ENCODE peak calls at places on chromosome 19, in seven cellular contexts. One of them, this sample, is unnamed.

GRCh38 chr19:944171-944567 is 18.3 kb downstream of the ARID3A start:
- DNase-seq in HCT116: no peak
- DNase-seq in PC-3: no peak
- DNase-seq in GM23338: no peak
- DNase-seq in GM23248: no peak
- DNase-seq in hepatocyte: peak; percentile 85
- DNase-seq in SK-N-SH: peak; percentile 90
- DNase-seq in this sample: no peak

GRCh38 chr19:39729594-39729993 is 8.2 kb downstream of the CLC start:
- DNase-seq in HCT116: no peak
- DNase-seq in PC-3: no peak
- DNase-seq in GM23338: no peak
- DNase-seq in GM23248: no peak
- DNase-seq in hepatocyte: no peak
- DNase-seq in SK-N-SH: no peak
- DNase-seq in this sample: no peak

GRCh38 chr19:33666196-33666595 is 44.4 kb downstream of the CHST8 start:
- DNase-seq in HCT116: no peak
- DNase-seq in PC-3: no peak
- DNase-seq in GM23338: no peak
- DNase-seq in GM23248: no peak
- DNase-seq in hepatocyte: no peak
- DNase-seq in SK-N-SH: no peak
- DNase-seq in this sample: no peak

GRCh38 chr19:44752123-44752815 is 3.8 kb downstream of the BCL3 start:
- DNase-seq in HCT116: no peak
- DNase-seq in PC-3: no peak
- DNase-seq in GM23338: no peak
- DNase-seq in GM23248: no peak
- DNase-seq in hepatocyte: no peak
- DNase-seq in SK-N-SH: no peak
- DNase-seq in this sample: no peak

GRCh38 chr19:16368385-16369305 is 44.0 kb downstream of the KLF2 start:
- DNase-seq in HCT116: no peak
- DNase-seq in PC-3: no peak
- DNase-seq in GM23338: no peak
- DNase-seq in GM23248: no peak
- DNase-seq in hepatocyte: peak; percentile 3
- DNase-seq in SK-N-SH: no peak
- DNase-seq in this sample: no peak

GRCh38 chr19:35373492-35373891 is 2.6 kb downstream of the GPR42 start:
- DNase-seq in HCT116: no peak
- DNase-seq in PC-3: no peak
- DNase-seq in GM23338: no peak
- DNase-seq in GM23248: no peak
- DNase-seq in hepatocyte: no peak
- DNase-seq in SK-N-SH: no peak
- DNase-seq in this sample: no peak

GRCh38 chr19:31261651-31262331 is 87.4 kb downstream of the TSHZ3 start:
- DNase-seq in HCT116: no peak
- DNase-seq in PC-3: no peak
- DNase-seq in GM23338: no peak
- DNase-seq in GM23248: peak; percentile 17
- DNase-seq in hepatocyte: no peak
- DNase-seq in SK-N-SH: no peak
- DNase-seq in this sample: no peak

GRCh38 chr19:56838930-56839664 is 1.4 kb downstream of the PEG3 start:
- DNase-seq in HCT116: no peak
- DNase-seq in PC-3: peak; percentile 74
- DNase-seq in GM23338: no peak
- DNase-seq in GM23248: peak; percentile 84
- DNase-seq in hepatocyte: no peak
- DNase-seq in SK-N-SH: peak; percentile 69
- DNase-seq in this sample: no peak

GRCh38 chr19:50723069-50723468 is at the start of gene CLEC11A:
- DNase-seq in HCT116: no peak
- DNase-seq in PC-3: no peak
- DNase-seq in GM23338: peak; percentile 51
- DNase-seq in GM23248: peak; percentile 92
- DNase-seq in hepatocyte: peak; percentile 48
- DNase-seq in SK-N-SH: no peak
- DNase-seq in this sample: no peak

GRCh38 chr19:50362656-50363424 is 2.6 kb downstream of the NAPSA start:
- DNase-seq in HCT116: no peak
- DNase-seq in PC-3: no peak
- DNase-seq in GM23338: no peak
- DNase-seq in GM23248: no peak
- DNase-seq in hepatocyte: no peak
- DNase-seq in SK-N-SH: no peak
- DNase-seq in this sample: no peak

GRCh38 chr19:57302020-57302465 is 18.2 kb upstream of the ZNF543 start:
- DNase-seq in HCT116: no peak
- DNase-seq in PC-3: peak; percentile 94
- DNase-seq in GM23338: no peak
- DNase-seq in GM23248: peak; percentile 98
- DNase-seq in hepatocyte: peak; percentile 52
- DNase-seq in SK-N-SH: no peak
- DNase-seq in this sample: no peak

GRCh38 chr19:15292847-15293582 is 39.3 kb downstream of the BRD4 start:
- DNase-seq in HCT116: no peak
- DNase-seq in PC-3: no peak
- DNase-seq in GM23338: no peak
- DNase-seq in GM23248: no peak
- DNase-seq in hepatocyte: no peak
- DNase-seq in SK-N-SH: no peak
- DNase-seq in this sample: no peak

GRCh38 chr19:11581740-11582139 is 4.3 kb upstream of the ACP5 start:
- DNase-seq in HCT116: no peak
- DNase-seq in PC-3: no peak
- DNase-seq in GM23338: no peak
- DNase-seq in GM23248: peak; percentile 71
- DNase-seq in hepatocyte: no peak
- DNase-seq in SK-N-SH: no peak
- DNase-seq in this sample: no peak

GRCh38 chr19:7922841-7923205 is 2.7 kb downstream of the SNAPC2 start:
- DNase-seq in HCT116: no peak
- DNase-seq in PC-3: no peak
- DNase-seq in GM23338: no peak
- DNase-seq in GM23248: no peak
- DNase-seq in hepatocyte: no peak
- DNase-seq in SK-N-SH: no peak
- DNase-seq in this sample: no peak

GRCh38 chr19:7925171-7925837 is 631 bp downstream of the CTXN1 start:
- DNase-seq in HCT116: peak; percentile 56
- DNase-seq in PC-3: peak; percentile 84
- DNase-seq in GM23338: peak; percentile 89
- DNase-seq in GM23248: peak; percentile 89
- DNase-seq in hepatocyte: peak; percentile 94
- DNase-seq in SK-N-SH: peak; percentile 94
- DNase-seq in this sample: peak; percentile 96

GRCh38 chr19:7924651-7925170 is 1.2 kb downstream of the CTXN1 start:
- DNase-seq in HCT116: no peak
- DNase-seq in PC-3: no peak
- DNase-seq in GM23338: peak; percentile 58
- DNase-seq in GM23248: no peak
- DNase-seq in hepatocyte: no peak
- DNase-seq in SK-N-SH: no peak
- DNase-seq in this sample: peak; percentile 39

GRCh38 chr19:7923295-7924191 is 2.4 kb downstream of the CTXN1 start:
- DNase-seq in HCT116: no peak
- DNase-seq in PC-3: no peak
- DNase-seq in GM23338: no peak
- DNase-seq in GM23248: no peak
- DNase-seq in hepatocyte: no peak
- DNase-seq in SK-N-SH: no peak
- DNase-seq in this sample: no peak

GRCh38 chr19:7924241-7924640 is 1.7 kb downstream of the CTXN1 start:
- DNase-seq in HCT116: no peak
- DNase-seq in PC-3: no peak
- DNase-seq in GM23338: no peak
- DNase-seq in GM23248: no peak
- DNase-seq in hepatocyte: no peak
- DNase-seq in SK-N-SH: no peak
- DNase-seq in this sample: no peak
- H3K4me3 ChIP-seq in HCT116: no peak overlapping the region
- H3K4me3 ChIP-seq in PC-3: no peak overlapping the region
- H3K4me3 ChIP-seq in GM23338: no peak overlapping the region
- H3K4me3 ChIP-seq in GM23248: no peak overlapping the region
- H3K4me3 ChIP-seq in hepatocyte: no peak overlapping the region
- H3K4me3 ChIP-seq in SK-N-SH: no peak overlapping the region
- H3K4me3 ChIP-seq in this sample: no peak overlapping the region

GRCh38 chr19:18100710-18101109 is 3.1 kb downstream of the MAST3 start:
- DNase-seq in HCT116: no peak
- DNase-seq in PC-3: no peak
- DNase-seq in GM23338: peak; percentile 93
- DNase-seq in GM23248: no peak
- DNase-seq in hepatocyte: no peak
- DNase-seq in SK-N-SH: no peak
- DNase-seq in this sample: peak; percentile 91
- TF ChIP-seq EZH2phosphoT487 in HCT116: no peak
- TF ChIP-seq EZH2phosphoT487 in PC-3: no peak
- TF ChIP-seq EZH2phosphoT487 in GM23338: no peak
- TF ChIP-seq EZH2phosphoT487 in GM23248: no peak
- TF ChIP-seq EZH2phosphoT487 in hepatocyte: no peak
- TF ChIP-seq EZH2phosphoT487 in SK-N-SH: no peak
- TF ChIP-seq EZH2phosphoT487 in this sample: no peak

GRCh38 chr19:2089727-2090053 is 6.4 kb downstream of the MOB3A start:
- DNase-seq in HCT116: no peak
- DNase-seq in PC-3: no peak
- DNase-seq in GM23338: no peak
- DNase-seq in GM23248: no peak
- DNase-seq in hepatocyte: no peak
- DNase-seq in SK-N-SH: no peak
- DNase-seq in this sample: no peak
- H3K4me3 ChIP-seq in HCT116: no peak overlapping the region
- H3K4me3 ChIP-seq in PC-3: peak overlapping the region; percentile 26
- H3K4me3 ChIP-seq in GM23338: no peak overlapping the region
- H3K4me3 ChIP-seq in GM23248: no peak overlapping the region
- H3K4me3 ChIP-seq in hepatocyte: no peak overlapping the region
- H3K4me3 ChIP-seq in SK-N-SH: peak overlapping the region; percentile 6
- H3K4me3 ChIP-seq in this sample: no peak overlapping the region

DNA sequence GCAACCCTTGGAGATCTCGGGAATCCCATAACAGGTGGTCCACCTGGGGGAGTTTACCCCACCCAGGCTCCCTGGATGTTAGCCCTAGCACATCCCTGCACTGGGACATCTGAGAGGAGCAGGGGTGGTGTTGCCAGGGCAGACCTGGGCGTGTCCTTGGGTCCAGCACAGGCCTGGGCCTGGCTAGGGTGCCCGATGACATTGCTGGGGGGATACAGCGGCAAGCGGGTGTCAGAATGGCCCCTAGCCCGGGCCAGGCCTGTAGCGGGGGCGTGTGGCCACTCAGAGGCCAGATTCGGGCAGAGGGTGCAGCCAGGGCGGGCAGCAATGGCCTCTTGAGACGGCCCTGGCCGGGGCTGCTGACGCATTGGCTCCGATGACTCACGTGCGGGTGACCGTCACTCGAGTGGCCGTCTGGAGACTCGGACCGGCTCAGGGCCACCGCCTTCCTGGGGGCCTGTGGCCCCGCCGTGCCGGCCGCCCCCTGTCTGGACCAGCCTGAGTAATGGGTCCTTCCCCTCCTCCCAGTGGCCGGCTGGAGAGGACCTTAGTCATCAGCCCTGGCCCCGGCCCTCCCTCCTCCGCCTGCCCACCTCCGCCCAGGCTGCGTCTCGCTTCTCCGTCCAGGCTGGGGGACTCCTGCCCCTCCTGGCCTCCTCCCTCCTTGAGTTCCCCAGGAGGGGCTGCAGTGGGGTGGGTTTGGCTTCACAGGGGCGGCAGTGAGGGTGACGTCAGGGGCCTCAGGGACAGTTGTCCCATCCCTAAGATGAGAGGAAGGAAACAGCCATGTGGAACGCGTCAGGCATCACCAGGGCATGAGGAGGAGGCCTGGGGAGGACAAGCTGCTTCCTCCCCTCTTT is 23.2 kb upstream of the CRTC1 start:
- DNase-seq in HCT116: no peak
- DNase-seq in PC-3: no peak
- DNase-seq in GM23338: no peak
- DNase-seq in GM23248: peak; percentile 37
- DNase-seq in hepatocyte: no peak
- DNase-seq in SK-N-SH: no peak
- DNase-seq in this sample: no peak
- TF ChIP-seq EZH2phosphoT487 in HCT116: no peak
- TF ChIP-seq EZH2phosphoT487 in PC-3: no peak
- TF ChIP-seq EZH2phosphoT487 in GM23338: no peak
- TF ChIP-seq EZH2phosphoT487 in GM23248: no peak
- TF ChIP-seq EZH2phosphoT487 in hepatocyte: no peak
- TF ChIP-seq EZH2phosphoT487 in SK-N-SH: no peak
- TF ChIP-seq EZH2phosphoT487 in this sample: no peak

GRCh38 chr19:47740866-47741519 is 4.4 kb upstream of the NOP53 start:
- DNase-seq in HCT116: no peak
- DNase-seq in PC-3: no peak
- DNase-seq in GM23338: no peak
- DNase-seq in GM23248: no peak
- DNase-seq in hepatocyte: no peak
- DNase-seq in SK-N-SH: no peak
- DNase-seq in this sample: no peak

GRCh38 chr19:47741544-47742125 is 3.7 kb upstream of the NOP53 start:
- DNase-seq in HCT116: no peak
- DNase-seq in PC-3: no peak
- DNase-seq in GM23338: no peak
- DNase-seq in GM23248: peak; percentile 25
- DNase-seq in hepatocyte: no peak
- DNase-seq in SK-N-SH: no peak
- DNase-seq in this sample: no peak

GRCh38 chr19:47745010-47745901 is at the start of gene NOP53:
- DNase-seq in HCT116: peak; percentile 93
- DNase-seq in PC-3: peak; percentile 94
- DNase-seq in GM23338: peak; percentile 99
- DNase-seq in GM23248: peak; percentile 97
- DNase-seq in hepatocyte: peak; percentile 98
- DNase-seq in SK-N-SH: peak; percentile 96
- DNase-seq in this sample: peak; percentile 98

DNA sequence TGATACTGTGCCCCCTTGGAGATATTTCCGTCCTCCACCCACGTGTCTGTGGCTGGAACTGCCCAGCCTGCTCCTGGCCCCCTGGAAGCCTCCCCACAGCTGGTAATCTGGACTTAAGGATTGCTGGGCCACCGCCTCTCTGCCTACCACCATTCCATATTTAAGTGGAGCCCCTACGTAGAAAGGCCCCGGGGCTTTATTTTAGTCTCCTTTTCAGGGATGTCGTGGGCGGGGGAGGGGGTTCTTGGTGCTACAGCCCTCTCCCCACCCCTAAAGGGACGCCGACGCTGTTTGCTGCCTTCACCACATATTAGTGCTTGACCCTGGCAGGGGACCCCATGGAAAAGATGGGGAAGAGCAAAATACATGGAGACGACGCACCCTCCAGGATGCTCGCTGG is 2.7 kb upstream of the NOP53 start:
- DNase-seq in HCT116: no peak
- DNase-seq in PC-3: no peak
- DNase-seq in GM23338: peak; percentile 53
- DNase-seq in GM23248: peak; percentile 47
- DNase-seq in hepatocyte: no peak
- DNase-seq in SK-N-SH: no peak
- DNase-seq in this sample: peak; percentile 26
- H3K4me3 ChIP-seq in HCT116: no peak overlapping the region
- H3K4me3 ChIP-seq in PC-3: peak overlapping the region; percentile 39
- H3K4me3 ChIP-seq in GM23338: peak overlapping the region; percentile 65
- H3K4me3 ChIP-seq in GM23248: peak overlapping the region; percentile 58
- H3K4me3 ChIP-seq in hepatocyte: no peak overlapping the region
- H3K4me3 ChIP-seq in SK-N-SH: no peak overlapping the region
- H3K4me3 ChIP-seq in this sample: peak overlapping the region; percentile 44

This sample was measured in neural progenitor cell.